ENCODE peak calls at places on chromosome X, in ten cellular contexts. L, V, D, S, F, K, U, W, Z and J are unnamed samples. For H3K4me1, the result is how much of the 10 kb centered on the place peaks cover.

GRCh38 chrX:137929951-137930350 is 364.0 kb downstream of the ZIC3 start:
- DNase-seq in V (no peak), Z (no peak), F (no peak), K (no peak), S (no peak), L (no peak), W (no peak), U (no peak), D (no peak), J (no peak)

GRCh38 chrX:137916090-137916746 is 350.3 kb downstream of the ZIC3 start:
- DNase-seq in W (peak), Z (no peak), U (no peak), K (no peak), V (no peak), L (no peak), F (no peak), D (no peak), S (no peak), J (no peak)

GRCh38 chrX:130100180-130100579 is 10.1 kb downstream of the ELF4 start:
- DNase-seq in K (no peak), S (no peak), F (no peak), Z (peak), D (no peak), W (no peak), U (no peak), V (peak), L (no peak), J (peak)

GRCh38 chrX:18946157-18946556 is 37.8 kb downstream of the PHKA2 start:
- DNase-seq in Z (no peak), L (no peak), D (no peak), S (no peak), V (no peak), F (no peak), K (no peak), W (no peak), U (no peak), J (no peak)

GRCh38 chrX:105475801-105476200 is 255.3 kb upstream of the TEX13A start:
- DNase-seq in V (no peak), S (no peak), W (no peak), U (no peak), K (no peak), Z (no peak), L (no peak), D (no peak), F (no peak), J (no peak)

GRCh38 chrX:48945517-48946348 is 11.7 kb downstream of the OTUD5 start:
- DNase-seq in U (no peak), F (peak), V (peak), Z (peak), S (peak), D (no peak), W (peak), K (peak), L (peak), J (peak)

GRCh38 chrX:103628386-103629290 is at the start of gene TCEAL1:
- DNase-seq in S (peak), D (peak), V (peak), K (peak), Z (peak), W (peak), U (peak), L (no peak), F (peak), J (peak)

GRCh38 chrX:123201720-123202119 is 17.6 kb downstream of the GRIA3 start:
- DNase-seq in Z (no peak), U (no peak), K (no peak), F (no peak), V (no peak), W (no peak), D (peak), L (no peak), S (no peak), J (no peak)

GRCh38 chrX:45668686-45669443 is 468.2 kb upstream of the DIPK2B start:
- DNase-seq in L (no peak), U (no peak), W (no peak), Z (no peak), F (no peak), D (peak), K (no peak), V (no peak), S (no peak), J (peak)
- H3K27ac ChIP-seq in L (no peak), U (no peak), W (no peak), Z (no peak), F (no peak), D (peak), K (no peak), V (no peak), S (no peak), J (no peak)

GRCh38 chrX:25726539-25726938 is 411.6 kb upstream of the MAGEB18 start:
- DNase-seq in L (no peak), W (no peak), K (no peak), U (no peak), D (no peak), S (peak), V (no peak), F (no peak), Z (no peak), J (no peak)
- H3K4me1 ChIP-seq in L (under half), W (under half), K (under half), U (under half), D (under half), S (under half), V (under half), F (under half), Z (under half), J (under half)

GRCh38 chrX:15674899-15675489 is 10.4 kb upstream of the CLTRN start:
- DNase-seq in S (peak), U (peak), L (peak), D (peak), W (peak), V (peak), K (peak), Z (peak), F (peak), J (peak)
- H3K27ac ChIP-seq in S (peak), U (peak), L (peak), D (peak), W (peak), V (peak), K (peak), Z (peak), F (peak), J (peak)

GRCh38 chrX:15758140-15758539 is 20.1 kb downstream of the CA5B start:
- DNase-seq in F (no peak), V (no peak), U (no peak), S (no peak), W (no peak), K (no peak), Z (no peak), D (no peak), L (no peak), J (no peak)
- H3K4me1 ChIP-seq in F (under half), V (under half), U (under half), S (under half), W (under half), K (under half), Z (under half), D (under half), L (under half), J (under half)

DNA sequence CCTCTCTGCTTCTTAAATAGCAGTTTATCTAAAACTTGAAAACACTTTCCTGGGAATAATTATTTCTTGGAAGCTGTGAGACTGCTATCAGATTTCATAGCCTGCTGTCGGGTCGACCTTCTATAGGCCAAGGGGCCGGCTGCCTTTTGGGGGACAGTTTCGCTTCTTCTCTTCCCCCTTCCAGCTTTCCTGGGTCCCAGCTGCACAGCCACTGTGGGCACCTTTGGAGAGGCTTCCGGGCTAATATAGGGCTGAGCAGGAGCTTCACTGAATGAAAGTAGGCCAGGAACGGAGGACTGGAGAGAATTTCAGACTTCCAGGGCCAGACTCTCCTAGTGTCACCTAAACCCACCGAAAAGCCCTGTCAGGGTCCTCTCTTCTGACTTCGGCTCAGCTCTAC is 620.7 kb downstream of the BCOR start:
- DNase-seq in D (no peak), W (no peak), U (no peak), S (no peak), F (no peak), L (no peak), V (no peak), Z (no peak), K (no peak), J (no peak)
- H3K27ac ChIP-seq in D (no peak), W (no peak), U (no peak), S (no peak), F (peak), L (no peak), V (no peak), Z (peak), K (no peak), J (no peak)

DNA sequence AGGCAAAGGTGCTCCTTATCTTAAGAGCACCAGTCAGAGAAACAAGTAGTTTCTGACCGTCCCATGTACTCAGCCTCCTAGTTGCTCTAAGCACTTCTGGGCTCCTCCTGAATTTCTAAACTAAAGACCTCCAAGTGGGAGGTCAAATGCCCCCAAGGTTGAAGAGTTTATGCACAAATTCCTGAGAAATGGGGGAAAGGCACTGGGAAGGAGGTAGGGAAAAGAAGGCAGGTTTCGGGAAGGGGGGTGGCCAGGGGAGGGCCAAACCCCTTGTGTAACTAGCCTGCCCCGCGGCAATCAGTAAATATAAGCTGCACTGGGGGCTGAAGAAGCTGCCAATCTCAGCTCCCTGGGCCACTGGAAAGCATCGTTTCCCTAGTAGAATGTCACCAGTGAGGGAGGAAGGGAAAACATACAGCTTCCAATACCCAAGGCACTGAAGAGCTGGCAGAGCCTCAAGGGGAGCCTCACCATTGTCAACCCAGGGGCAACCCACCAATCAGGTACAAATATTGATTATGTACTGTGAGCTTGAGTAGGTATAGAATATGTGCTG is 3.4 kb downstream of the FOXO4 start:
- DNase-seq in U (no peak), F (no peak), W (peak), K (no peak), V (no peak), L (no peak), D (no peak), S (no peak), Z (no peak), J (no peak)
- H3K4me1 ChIP-seq in U (under half), F (under half), W (under half), K (half or more), V (under half), L (under half), D (under half), S (under half), Z (under half), J (under half)